ENCODE peak calls at places on chromosomes 11 and 22, in six cellular contexts. A is EH, P is mucosa of descending colon, O is cardiac fibroblast, M is upper lobe of right lung, I is GM20000. C is an unnamed sample.

GRCh38 chr11:57203359-57203758 is 21.6 kb downstream of the LRRC55 start:
- DNase-seq in A (peak), P (no peak), O (peak), M (no peak), I (no peak), C (no peak)

GRCh38 chr22:49623715-49624114 is 204.0 kb downstream of the BRD1 start:
- DNase-seq in A (no peak), P (no peak), O (no peak), M (no peak), I (no peak), C (no peak)

GRCh38 chr22:18085188-18085587 is 7.4 kb downstream of the PEX26 start:
- DNase-seq in A (no peak), P (peak), O (peak), M (no peak), I (no peak), C (no peak)

GRCh38 chr22:45150139-45150538 is 13.6 kb upstream of the NUP50 start:
- DNase-seq in A (peak), P (no peak), O (no peak), M (no peak), I (no peak), C (no peak)

GRCh38 chr11:126949066-126949945 is 51.3 kb downstream of the KIRREL3 start:
- DNase-seq in A (peak), P (no peak), O (no peak), M (no peak), I (no peak), C (no peak)

GRCh38 chr11:3907590-3907989 is 52.1 kb downstream of the STIM1 start:
- DNase-seq in A (no peak), P (no peak), O (no peak), M (no peak), I (no peak), C (no peak)

GRCh38 chr11:45635907-45636306 is 29.5 kb downstream of the CHST1 start:
- DNase-seq in A (no peak), P (no peak), O (no peak), M (no peak), I (no peak), C (no peak)

GRCh38 chr11:128105511-128105910 is 481.8 kb downstream of the ETS1 start:
- DNase-seq in A (no peak), P (no peak), O (no peak), M (no peak), I (no peak), C (no peak)

GRCh38 chr11:122276221-122276620 is 160.2 kb upstream of the BLID start:
- DNase-seq in A (no peak), P (no peak), O (no peak), M (no peak), I (no peak), C (no peak)

GRCh38 chr11:130452941-130453340 is 4.5 kb downstream of the ADAMTS15 start:
- DNase-seq in A (no peak), P (no peak), O (no peak), M (no peak), I (no peak), C (no peak)

GRCh38 chr11:39192671-39193070 is 2266.8 kb downstream of the LRRC4C start:
- DNase-seq in A (no peak), P (no peak), O (no peak), M (no peak), I (no peak), C (no peak)

GRCh38 chr11:134560566-134561347 is 148.7 kb upstream of the B3GAT1 start:
- DNase-seq in A (no peak), P (no peak), O (no peak), M (peak), I (no peak), C (no peak)

GRCh38 chr11:77879218-77879617 is 58.3 kb downstream of the AAMDC start:
- DNase-seq in A (peak), P (no peak), O (peak), M (no peak), I (peak), C (no peak)